ENCODE peak calls at places on chromosomes 3 and 15, in five cellular contexts. B is NCI-H524 treated with DMSO at 0.1 percent for 48 hours; U is WTC11; L is stimulated activated CD8-positive, alpha-beta memory T cell treated with anti-CD3 and anti-CD28 coated beads, Interleukin-4, amount 100 ng/mL, for 24 hours; A is activated T-helper 1 cell treated with anti-CD3 and anti-CD28 coated beads, Interleukin-12 subunit alpha, Interleukin-12 subunit beta, Interleukin-2, Interleukin-4 antibody, amounts not matched to agents 30 ng/mL and 10 ng/mL and 1 ng/mL, durations not matched to agents 14 hours and 24 hours and 36 hours. I is an unnamed sample.

GRCh38 chr3:30664449-30664848 is 58.0 kb downstream of the TGFBR2 start:
- DNase-seq in B (no peak), A (no peak), U (no peak), L (no peak), I (no peak)

GRCh38 chr15:38593523-38593922 is 28.9 kb upstream of the RASGRP1 start:
- DNase-seq in L (no peak), A (no peak), U (no peak), B (no peak), I (no peak)

GRCh38 chr3:98994128-98994762 is 92.8 kb upstream of the DCBLD2 start:
- DNase-seq in U (no peak), A (no peak), L (no peak), B (no peak), I (peak; percentile 24)

GRCh38 chr3:158167737-158168469 is 58.0 kb downstream of the RSRC1 start:
- DNase-seq in L (no peak), A (no peak), B (no peak), U (no peak), I (no peak)

GRCh38 chr3:114745322-114746240 is 401.5 kb downstream of the ZBTB20 start:
- DNase-seq in U (no peak), A (no peak), L (no peak), B (no peak), I (no peak)

GRCh38 chr3:120459196-120459595 is 8.4 kb upstream of the FSTL1 start:
- DNase-seq in B (no peak), U (no peak), L (no peak), A (no peak), I (no peak)

GRCh38 chr3:123843668-123844067 is 40.5 kb downstream of the MYLK start:
- DNase-seq in L (no peak), A (no peak), U (no peak), B (peak; percentile 55), I (peak; percentile 31)

GRCh38 chr3:12629560-12629959 is 34.4 kb downstream of the RAF1 start:
- DNase-seq in B (no peak), A (no peak), U (no peak), L (no peak), I (no peak)

GRCh38 chr3:63069780-63070540 is 194.7 kb upstream of the CADPS start:
- DNase-seq in B (peak; percentile 20), U (no peak), L (no peak), A (no peak), I (no peak)

GRCh38 chr15:61367953-61368352 is 138.9 kb upstream of the RORA start:
- DNase-seq in A (no peak), U (peak; percentile 28), L (no peak), B (peak; percentile 26), I (no peak)

GRCh38 chr3:178778579-178778978 is 242.3 kb downstream of the KCNMB2 start:
- DNase-seq in L (no peak), A (no peak), B (no peak), U (no peak), I (no peak)

GRCh38 chr3:17979248-17979647 is 236.8 kb upstream of the TBC1D5 start:
- DNase-seq in A (no peak), L (no peak), B (no peak), U (no peak), I (no peak)

GRCh38 chr3:189839576-189839975 is 208.4 kb downstream of the TP63 start:
- DNase-seq in L (no peak), U (no peak), A (no peak), B (no peak), I (no peak)

GRCh38 chr3:123881771-123882170 is 2.4 kb downstream of the MYLK start:
- DNase-seq in L (no peak), U (peak; percentile 42), A (no peak), B (peak; percentile 83), I (no peak)

GRCh38 chr3:71652786-71653419 is 69.4 kb upstream of the FOXP1 start:
- DNase-seq in A (no peak), B (peak; percentile 24), L (no peak), U (no peak), I (peak; percentile 54)

GRCh38 chr15:82536409-82537350 is 3.6 kb downstream of the RPS17 start:
- DNase-seq in A (no peak), B (no peak), U (no peak), L (no peak), I (no peak)

GRCh38 chr15:62933388-62933787 is 109.2 kb upstream of the TPM1 start:
- DNase-seq in A (no peak), U (no peak), L (no peak), B (no peak), I (no peak)

GRCh38 chr15:66963710-66964109 is 101.7 kb upstream of the SMAD3 start:
- DNase-seq in L (no peak), A (no peak), U (no peak), B (no peak), I (no peak)

GRCh38 chr15:32774022-32774421 is 56.2 kb downstream of the GREM1 start:
- DNase-seq in A (no peak), U (no peak), B (no peak), L (no peak), I (no peak)

GRCh38 chr3:27584874-27585273 is 100.7 kb upstream of the SLC4A7 start:
- DNase-seq in B (no peak), A (no peak), U (no peak), L (no peak), I (no peak)

GRCh38 chr3:149243540-149243939 is 21.9 kb upstream of the CP start:
- DNase-seq in L (no peak), U (no peak), B (no peak), A (no peak), I (no peak)

GRCh38 chr3:124229407-124229806 is 237.5 kb upstream of the ROPN1 start:
- DNase-seq in U (no peak), L (no peak), A (no peak), B (no peak), I (no peak)

GRCh38 chr3:36868614-36869436 is 76.0 kb downstream of the TRANK1 start:
- DNase-seq in B (peak; percentile 17), U (peak; percentile 54), A (peak; percentile 24), L (peak; percentile 13), I (peak; percentile 74)

GRCh38 chr3:64240445-64240844 is 15.2 kb upstream of the PRICKLE2 start:
- DNase-seq in L (no peak), B (no peak), A (no peak), U (no peak), I (no peak)

GRCh38 chr3:138009476-138010272 is at the start of gene CLDN18:
- DNase-seq in B (no peak), A (no peak), U (peak; percentile 57), L (no peak), I (peak; percentile 31)

GRCh38 chr3:184334470-184335158 is 2.8 kb upstream of the FAM131A start:
- DNase-seq in U (no peak), B (no peak), A (peak; percentile 20), L (peak; percentile 21), I (no peak)

GRCh38 chr3:183268361-183268760 is 15.3 kb downstream of the B3GNT5 start:
- DNase-seq in L (no peak), A (no peak), B (no peak), U (no peak), I (no peak)

GRCh38 chr3:12138044-12138443 is 20.7 kb downstream of the TIMP4 start:
- DNase-seq in A (no peak), L (no peak), U (peak; percentile 32), B (no peak), I (peak; percentile 26)